ENCODE peak calls at places on chromosomes 6 and 20, in six cellular contexts. One of them, this sample, is unnamed.

GRCh38 chr20:20368414-20369352 is 779 bp downstream of the INSM1 start:
- DNase-seq in CD8-positive, alpha-beta T cell: no peak
- DNase-seq in CD8-positive, alpha-beta memory T cell: no peak
- DNase-seq in adrenal gland: no peak
- DNase-seq in body of pancreas: no peak
- DNase-seq in IMR-90: no peak
- DNase-seq in this sample: no peak

GRCh38 chr6:39882567-39882953 is 51.7 kb downstream of the MOCS1 start:
- DNase-seq in CD8-positive, alpha-beta T cell: no peak
- DNase-seq in CD8-positive, alpha-beta memory T cell: no peak
- DNase-seq in adrenal gland: peak; percentile 72
- DNase-seq in body of pancreas: peak; percentile 23
- DNase-seq in IMR-90: peak; percentile 98
- DNase-seq in this sample: peak; percentile 65

GRCh38 chr20:34222208-34222607 is 19.0 kb upstream of the ASIP start:
- DNase-seq in CD8-positive, alpha-beta T cell: no peak
- DNase-seq in CD8-positive, alpha-beta memory T cell: no peak
- DNase-seq in adrenal gland: no peak
- DNase-seq in body of pancreas: peak; percentile 8
- DNase-seq in IMR-90: peak; percentile 98
- DNase-seq in this sample: no peak

GRCh38 chr20:18103497-18103896 is 34.2 kb upstream of the KAT14 start:
- DNase-seq in CD8-positive, alpha-beta T cell: no peak
- DNase-seq in CD8-positive, alpha-beta memory T cell: no peak
- DNase-seq in adrenal gland: no peak
- DNase-seq in body of pancreas: no peak
- DNase-seq in IMR-90: no peak
- DNase-seq in this sample: no peak

GRCh38 chr6:26249709-26249958 is 115.4 kb upstream of the BTN3A2 start:
- DNase-seq in CD8-positive, alpha-beta T cell: no peak
- DNase-seq in CD8-positive, alpha-beta memory T cell: no peak
- DNase-seq in adrenal gland: no peak
- DNase-seq in body of pancreas: no peak
- DNase-seq in IMR-90: no peak
- DNase-seq in this sample: no peak

GRCh38 chr6:36600564-36601146 is 6.5 kb downstream of the SRSF3 start:
- DNase-seq in CD8-positive, alpha-beta T cell: no peak
- DNase-seq in CD8-positive, alpha-beta memory T cell: no peak
- DNase-seq in adrenal gland: no peak
- DNase-seq in body of pancreas: no peak
- DNase-seq in IMR-90: no peak
- DNase-seq in this sample: no peak

GRCh38 chr6:43723737-43724295 is 36.2 kb upstream of the MRPS18A start:
- DNase-seq in CD8-positive, alpha-beta T cell: peak; percentile 40
- DNase-seq in CD8-positive, alpha-beta memory T cell: peak; percentile 61
- DNase-seq in adrenal gland: peak; percentile 62
- DNase-seq in body of pancreas: peak; percentile 89
- DNase-seq in IMR-90: peak; percentile 70
- DNase-seq in this sample: peak; percentile 65

GRCh38 chr6:69063401-69063800 is 428.3 kb downstream of the ADGRB3 start:
- DNase-seq in CD8-positive, alpha-beta T cell: no peak
- DNase-seq in CD8-positive, alpha-beta memory T cell: no peak
- DNase-seq in adrenal gland: no peak
- DNase-seq in body of pancreas: no peak
- DNase-seq in IMR-90: no peak
- DNase-seq in this sample: no peak

GRCh38 chr6:132569170-132569569 is 952 bp upstream of the TAAR6 start:
- DNase-seq in CD8-positive, alpha-beta T cell: no peak
- DNase-seq in CD8-positive, alpha-beta memory T cell: no peak
- DNase-seq in adrenal gland: no peak
- DNase-seq in body of pancreas: no peak
- DNase-seq in IMR-90: no peak
- DNase-seq in this sample: no peak

GRCh38 chr6:125802943-125803377 is 12.2 kb downstream of the NCOA7 start:
- DNase-seq in CD8-positive, alpha-beta T cell: no peak
- DNase-seq in CD8-positive, alpha-beta memory T cell: no peak
- DNase-seq in adrenal gland: no peak
- DNase-seq in body of pancreas: no peak
- DNase-seq in IMR-90: peak; percentile 37
- DNase-seq in this sample: no peak

GRCh38 chr20:5214826-5215225 is 88.0 kb downstream of the CDS2 start:
- DNase-seq in CD8-positive, alpha-beta T cell: no peak
- DNase-seq in CD8-positive, alpha-beta memory T cell: no peak
- DNase-seq in adrenal gland: no peak
- DNase-seq in body of pancreas: no peak
- DNase-seq in IMR-90: no peak
- DNase-seq in this sample: no peak

GRCh38 chr20:25484911-25485511 is 77.5 kb downstream of the GINS1 start:
- DNase-seq in CD8-positive, alpha-beta T cell: no peak
- DNase-seq in CD8-positive, alpha-beta memory T cell: no peak
- DNase-seq in adrenal gland: no peak
- DNase-seq in body of pancreas: no peak
- DNase-seq in IMR-90: no peak
- DNase-seq in this sample: no peak

GRCh38 chr6:73515204-73516101 is 5.4 kb downstream of the EEF1A1 start:
- DNase-seq in CD8-positive, alpha-beta T cell: peak; percentile 42
- DNase-seq in CD8-positive, alpha-beta memory T cell: peak; percentile 34
- DNase-seq in adrenal gland: peak; percentile 51
- DNase-seq in body of pancreas: peak; percentile 60
- DNase-seq in IMR-90: peak; percentile 88
- DNase-seq in this sample: peak; percentile 54

GRCh38 chr6:157861814-157862213 is 38.8 kb downstream of the SNX9 start:
- DNase-seq in CD8-positive, alpha-beta T cell: no peak
- DNase-seq in CD8-positive, alpha-beta memory T cell: no peak
- DNase-seq in adrenal gland: no peak
- DNase-seq in body of pancreas: no peak
- DNase-seq in IMR-90: peak; percentile 71
- DNase-seq in this sample: no peak

GRCh38 chr6:53727748-53728147 is 62.2 kb upstream of the KLHL31 start:
- DNase-seq in CD8-positive, alpha-beta T cell: no peak
- DNase-seq in CD8-positive, alpha-beta memory T cell: no peak
- DNase-seq in adrenal gland: no peak
- DNase-seq in body of pancreas: no peak
- DNase-seq in IMR-90: peak; percentile 61
- DNase-seq in this sample: no peak

GRCh38 chr20:830011-830521 is 3.4 kb upstream of the FAM110A start:
- DNase-seq in CD8-positive, alpha-beta T cell: no peak
- DNase-seq in CD8-positive, alpha-beta memory T cell: no peak
- DNase-seq in adrenal gland: peak; percentile 43
- DNase-seq in body of pancreas: no peak
- DNase-seq in IMR-90: peak; percentile 60
- DNase-seq in this sample: no peak

GRCh38 chr20:18394363-18394762 is 72.5 kb downstream of the DZANK1 start:
- DNase-seq in CD8-positive, alpha-beta T cell: no peak
- DNase-seq in CD8-positive, alpha-beta memory T cell: no peak
- DNase-seq in adrenal gland: no peak
- DNase-seq in body of pancreas: no peak
- DNase-seq in IMR-90: no peak
- DNase-seq in this sample: no peak

GRCh38 chr20:23034721-23035671 is at the start of gene SSTR4:
- DNase-seq in CD8-positive, alpha-beta T cell: no peak
- DNase-seq in CD8-positive, alpha-beta memory T cell: no peak
- DNase-seq in adrenal gland: no peak
- DNase-seq in body of pancreas: no peak
- DNase-seq in IMR-90: no peak
- DNase-seq in this sample: no peak

GRCh38 chr6:78861509-78861908 is 5.8 kb upstream of the IRAK1BP1 start:
- DNase-seq in CD8-positive, alpha-beta T cell: no peak
- DNase-seq in CD8-positive, alpha-beta memory T cell: no peak
- DNase-seq in adrenal gland: no peak
- DNase-seq in body of pancreas: no peak
- DNase-seq in IMR-90: no peak
- DNase-seq in this sample: no peak

GRCh38 chr6:137013738-137014602 is 30.8 kb downstream of the IL20RA start:
- DNase-seq in CD8-positive, alpha-beta T cell: no peak
- DNase-seq in CD8-positive, alpha-beta memory T cell: no peak
- DNase-seq in adrenal gland: peak; percentile 27
- DNase-seq in body of pancreas: no peak
- DNase-seq in IMR-90: peak; percentile 60
- DNase-seq in this sample: no peak

GRCh38 chr6:7769702-7770101 is 43.8 kb downstream of the BMP6 start:
- DNase-seq in CD8-positive, alpha-beta T cell: no peak
- DNase-seq in CD8-positive, alpha-beta memory T cell: no peak
- DNase-seq in adrenal gland: no peak
- DNase-seq in body of pancreas: no peak
- DNase-seq in IMR-90: peak; percentile 47
- DNase-seq in this sample: no peak

GRCh38 chr6:133959667-133960368 is 6.8 kb downstream of the TBPL1 start:
- DNase-seq in CD8-positive, alpha-beta T cell: no peak
- DNase-seq in CD8-positive, alpha-beta memory T cell: no peak
- DNase-seq in adrenal gland: no peak
- DNase-seq in body of pancreas: no peak
- DNase-seq in IMR-90: no peak
- DNase-seq in this sample: no peak

GRCh38 chr6:133956413-133957049 is 3.5 kb downstream of the TBPL1 start:
- DNase-seq in CD8-positive, alpha-beta T cell: no peak
- DNase-seq in CD8-positive, alpha-beta memory T cell: no peak
- DNase-seq in adrenal gland: no peak
- DNase-seq in body of pancreas: no peak
- DNase-seq in IMR-90: no peak
- DNase-seq in this sample: no peak

GRCh38 chr6:133958782-133959181 is 5.8 kb downstream of the TBPL1 start:
- DNase-seq in CD8-positive, alpha-beta T cell: no peak
- DNase-seq in CD8-positive, alpha-beta memory T cell: no peak
- DNase-seq in adrenal gland: no peak
- DNase-seq in body of pancreas: no peak
- DNase-seq in IMR-90: no peak
- DNase-seq in this sample: no peak

GRCh38 chr6:133955582-133956412 is 2.8 kb downstream of the TBPL1 start:
- DNase-seq in CD8-positive, alpha-beta T cell: no peak
- DNase-seq in CD8-positive, alpha-beta memory T cell: no peak
- DNase-seq in adrenal gland: no peak
- DNase-seq in body of pancreas: no peak
- DNase-seq in IMR-90: no peak
- DNase-seq in this sample: no peak

GRCh38 chr6:133957780-133958242 is 4.8 kb downstream of the TBPL1 start:
- DNase-seq in CD8-positive, alpha-beta T cell: no peak
- DNase-seq in CD8-positive, alpha-beta memory T cell: no peak
- DNase-seq in adrenal gland: no peak
- DNase-seq in body of pancreas: no peak
- DNase-seq in IMR-90: no peak
- DNase-seq in this sample: no peak
- H3K27ac ChIP-seq in CD8-positive, alpha-beta T cell: no peak overlapping the region
- H3K27ac ChIP-seq in CD8-positive, alpha-beta memory T cell: peak overlapping the region; percentile 75
- H3K27ac ChIP-seq in adrenal gland: no peak overlapping the region
- H3K27ac ChIP-seq in body of pancreas: no peak overlapping the region
- H3K27ac ChIP-seq in IMR-90: no peak overlapping the region
- H3K27ac ChIP-seq in this sample: no peak overlapping the region

DNA sequence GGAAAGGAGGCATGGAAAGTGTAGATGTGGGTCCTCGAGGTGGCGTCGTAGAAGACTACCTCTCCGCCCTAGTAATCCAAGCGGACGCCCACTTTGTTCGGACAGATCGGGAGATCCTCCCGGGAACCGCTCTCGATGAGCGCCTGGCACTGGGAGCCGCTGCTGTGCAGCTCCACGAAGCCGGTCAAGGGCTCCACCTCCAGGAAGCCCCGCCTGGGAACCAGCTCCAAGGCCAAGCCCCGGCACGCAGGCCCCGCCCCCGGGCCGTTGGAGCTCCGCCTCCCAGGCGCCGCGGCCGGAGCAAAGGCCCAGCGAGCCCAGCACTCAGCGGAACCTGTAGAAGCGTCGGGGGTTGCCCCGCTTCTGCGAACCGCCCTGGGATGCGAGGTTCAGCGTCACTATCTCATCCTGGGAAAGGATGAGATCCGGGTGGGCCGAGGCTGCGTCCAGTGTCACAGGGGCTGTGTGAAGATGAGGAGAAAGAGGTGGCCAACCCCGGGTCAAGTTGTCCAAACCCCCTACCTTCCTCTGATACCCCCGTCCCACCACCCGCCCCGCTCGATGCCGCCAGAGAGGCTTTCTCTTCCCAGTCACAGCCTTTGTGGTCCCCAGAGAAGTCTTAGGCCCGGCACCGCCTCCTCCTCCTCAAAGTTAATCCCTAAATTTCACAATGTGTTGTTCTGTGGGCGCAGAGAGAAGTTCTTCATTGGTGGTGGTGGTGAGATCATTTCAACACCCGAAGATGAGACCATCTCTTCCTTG is 10.8 kb downstream of the TRIM31 start:
- DNase-seq in CD8-positive, alpha-beta T cell: peak; percentile 42
- DNase-seq in CD8-positive, alpha-beta memory T cell: peak; percentile 77
- DNase-seq in adrenal gland: peak; percentile 92
- DNase-seq in body of pancreas: peak; percentile 95
- DNase-seq in IMR-90: peak; percentile 77
- DNase-seq in this sample: peak; percentile 93
- H3K4me3 ChIP-seq in CD8-positive, alpha-beta T cell: peak overlapping the region; percentile 41
- H3K4me3 ChIP-seq in CD8-positive, alpha-beta memory T cell: peak overlapping the region; percentile 59
- H3K4me3 ChIP-seq in adrenal gland: peak overlapping the region; percentile 27
- H3K4me3 ChIP-seq in body of pancreas: no peak overlapping the region
- H3K4me3 ChIP-seq in IMR-90: peak overlapping the region; percentile 43
- H3K4me3 ChIP-seq in this sample: peak overlapping the region; percentile 51

DNA sequence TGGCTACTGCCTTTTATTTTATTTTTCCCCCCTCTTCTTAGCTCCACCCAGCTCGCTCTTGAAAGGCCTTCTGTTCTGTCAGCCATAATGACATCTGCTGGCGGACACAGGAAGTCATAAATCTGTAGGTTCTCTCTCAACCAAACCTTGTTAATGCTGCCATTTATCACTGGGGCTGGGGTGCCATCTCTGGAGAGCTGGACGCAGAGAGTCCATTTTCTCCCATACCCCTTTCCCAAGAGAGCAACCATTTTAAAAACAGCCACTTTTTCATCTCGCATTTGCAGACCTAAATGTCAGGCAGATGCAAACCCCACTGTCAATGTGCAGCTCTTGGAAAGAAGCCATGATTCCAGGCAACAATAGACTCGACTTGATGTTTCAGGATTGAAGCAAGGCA is 13.0 kb upstream of the TSHZ2 start:
- DNase-seq in CD8-positive, alpha-beta T cell: no peak
- DNase-seq in CD8-positive, alpha-beta memory T cell: no peak
- DNase-seq in adrenal gland: peak; percentile 37
- DNase-seq in body of pancreas: peak; percentile 32
- DNase-seq in IMR-90: no peak
- DNase-seq in this sample: no peak
- H3K27ac ChIP-seq in CD8-positive, alpha-beta T cell: no peak overlapping the region
- H3K27ac ChIP-seq in CD8-positive, alpha-beta memory T cell: no peak overlapping the region
- H3K27ac ChIP-seq in adrenal gland: no peak overlapping the region
- H3K27ac ChIP-seq in body of pancreas: no peak overlapping the region
- H3K27ac ChIP-seq in IMR-90: no peak overlapping the region
- H3K27ac ChIP-seq in this sample: no peak overlapping the region

GRCh38 chr6:30077218-30077617 is 1.6 kb upstream of the RNF39 start:
- DNase-seq in CD8-positive, alpha-beta T cell: no peak
- DNase-seq in CD8-positive, alpha-beta memory T cell: no peak
- DNase-seq in adrenal gland: no peak
- DNase-seq in body of pancreas: no peak
- DNase-seq in IMR-90: no peak
- DNase-seq in this sample: no peak

GRCh38 chr6:30074331-30075093 is 1.1 kb downstream of the RNF39 start:
- DNase-seq in CD8-positive, alpha-beta T cell: no peak
- DNase-seq in CD8-positive, alpha-beta memory T cell: no peak
- DNase-seq in adrenal gland: no peak
- DNase-seq in body of pancreas: no peak
- DNase-seq in IMR-90: no peak
- DNase-seq in this sample: no peak

GRCh38 chr6:30076333-30076732 is 764 bp upstream of the RNF39 start:
- DNase-seq in CD8-positive, alpha-beta T cell: no peak
- DNase-seq in CD8-positive, alpha-beta memory T cell: no peak
- DNase-seq in adrenal gland: peak; percentile 62
- DNase-seq in body of pancreas: no peak
- DNase-seq in IMR-90: no peak
- DNase-seq in this sample: no peak

GRCh38 chr6:30075094-30075986 is at the start of gene RNF39:
- DNase-seq in CD8-positive, alpha-beta T cell: no peak
- DNase-seq in CD8-positive, alpha-beta memory T cell: no peak
- DNase-seq in adrenal gland: no peak
- DNase-seq in body of pancreas: peak; percentile 17
- DNase-seq in IMR-90: no peak
- DNase-seq in this sample: peak; percentile 68

GRCh38 chr6:30075987-30076311 is 380 bp upstream of the RNF39 start:
- DNase-seq in CD8-positive, alpha-beta T cell: no peak
- DNase-seq in CD8-positive, alpha-beta memory T cell: no peak
- DNase-seq in adrenal gland: peak; percentile 24
- DNase-seq in body of pancreas: peak; percentile 74
- DNase-seq in IMR-90: no peak
- DNase-seq in this sample: no peak
- H3K4me3 ChIP-seq in CD8-positive, alpha-beta T cell: no peak overlapping the region
- H3K4me3 ChIP-seq in CD8-positive, alpha-beta memory T cell: no peak overlapping the region
- H3K4me3 ChIP-seq in adrenal gland: no peak overlapping the region
- H3K4me3 ChIP-seq in body of pancreas: no peak overlapping the region
- H3K4me3 ChIP-seq in IMR-90: no peak overlapping the region
- H3K4me3 ChIP-seq in this sample: no peak overlapping the region